ENCODE peak calls at places on chromosomes 11 and 22, in eight cellular contexts. A is lung; N is iris pigment epithelial cell; Y is H54; Z is astrocyte of the cerebellum; X is activated T-helper 1 cell treated with anti-CD3 and anti-CD28 coated beads, Interleukin-12 subunit alpha, Interleukin-12 subunit beta, Interleukin-2, Interleukin-4 antibody, amounts not matched to agents 30 ng/mL and 10 ng/mL and 1 ng/mL, durations not matched to agents 14 hours and 24 hours and 36 hours; H is anterior cingulate cortex; R is EH. E is an unnamed sample.

GRCh38 chr11:102240502-102240901 is 76.8 kb upstream of the BIRC3 start:
- DNase-seq in N (peak), R (peak), X (no peak), A (no peak), Z (peak), Y (no peak), H (no peak), E (no peak)

GRCh38 chr22:45842141-45842831 is 134.7 kb downstream of the WNT7B start:
- DNase-seq in R (peak), Y (no peak), A (no peak), N (peak), X (no peak), H (no peak), Z (peak), E (no peak)

GRCh38 chr11:90912631-90913030 is 689.8 kb upstream of the CHORDC1 start:
- DNase-seq in Z (no peak), Y (no peak), A (no peak), H (no peak), X (no peak), N (no peak), R (no peak), E (no peak)

GRCh38 chr11:114236829-114237228 is 59.4 kb upstream of the NNMT start:
- DNase-seq in A (no peak), X (no peak), N (peak), R (no peak), H (no peak), Z (no peak), Y (no peak), E (no peak)

GRCh38 chr11:3823303-3823702 is 14.9 kb downstream of the PGAP2 start:
- DNase-seq in N (peak), A (no peak), Z (peak), R (peak), H (no peak), Y (peak), X (no peak), E (no peak)

GRCh38 chr11:61683961-61684869 is 4.0 kb downstream of the DAGLA start:
- DNase-seq in R (no peak), Y (no peak), A (no peak), H (no peak), X (peak), N (peak), Z (peak), E (no peak)

GRCh38 chr11:18280438-18281046 is 14.5 kb downstream of the SAA1 start:
- DNase-seq in X (no peak), R (no peak), H (no peak), Z (no peak), A (no peak), N (no peak), Y (no peak), E (no peak)

GRCh38 chr11:57761301-57762234 is at the start of gene CTNND1:
- DNase-seq in X (no peak), A (peak), N (peak), Y (peak), H (peak), R (peak), Z (peak), E (peak)

GRCh38 chr22:47249370-47249928 is 487.0 kb downstream of the TBC1D22A start:
- DNase-seq in Y (no peak), R (no peak), X (no peak), Z (no peak), N (no peak), H (no peak), A (no peak), E (no peak)

GRCh38 chr11:131980878-131981668 is 610.7 kb downstream of the NTM start:
- DNase-seq in X (no peak), Y (no peak), Z (no peak), A (no peak), N (peak), R (peak), H (peak), E (no peak)

GRCh38 chr11:23997356-23997755 is 499.5 kb upstream of the LUZP2 start:
- DNase-seq in N (no peak), R (no peak), Y (no peak), X (no peak), A (no peak), Z (no peak), H (no peak), E (no peak)

GRCh38 chr11:83813296-83813695 is 527.1 kb upstream of the CCDC90B start:
- DNase-seq in X (no peak), R (no peak), N (no peak), H (no peak), A (no peak), Z (no peak), Y (no peak), E (no peak)

GRCh38 chr11:36452987-36453386 is 57.1 kb downstream of the TRAF6 start:
- DNase-seq in N (no peak), Z (no peak), A (no peak), H (no peak), R (peak), Y (no peak), X (no peak), E (no peak)

GRCh38 chr22:17501679-17502285 is 61.5 kb upstream of the SLC25A18 start:
- DNase-seq in Z (peak), N (peak), Y (peak), X (peak), A (no peak), R (peak), H (no peak), E (no peak)

GRCh38 chr11:1389932-1390587 is at the start of gene BRSK2:
- DNase-seq in Z (no peak), A (no peak), R (no peak), N (no peak), X (no peak), H (no peak), Y (no peak), E (no peak)

GRCh38 chr22:44050766-44051747 is 27.0 kb downstream of the PARVB start:
- DNase-seq in Z (no peak), N (no peak), X (no peak), R (no peak), A (no peak), Y (no peak), H (no peak), E (no peak)

GRCh38 chr11:128939591-128939990 is 3.1 kb downstream of the TP53AIP1 start:
- DNase-seq in X (no peak), Y (no peak), N (no peak), H (no peak), Z (no peak), A (no peak), R (no peak), E (no peak)

GRCh38 chr11:90241414-90241813 is 18.6 kb upstream of the CHORDC1 start:
- DNase-seq in A (no peak), Y (no peak), X (no peak), H (no peak), Z (no peak), N (no peak), R (no peak), E (no peak)

GRCh38 chr22:37211075-37211852 is 1.0 kb downstream of the SSTR3 start:
- DNase-seq in N (no peak), X (no peak), H (peak), Z (no peak), R (no peak), A (no peak), Y (no peak), E (peak)

GRCh38 chr11:100855466-100856067 is 168.5 kb downstream of the ARHGAP42 start:
- DNase-seq in N (peak), Z (peak), H (no peak), X (no peak), Y (no peak), A (no peak), R (peak), E (no peak)

GRCh38 chr11:71425851-71426250 is 22.3 kb downstream of the DHCR7 start:
- DNase-seq in N (peak), X (no peak), Z (no peak), R (no peak), H (no peak), Y (no peak), A (no peak), E (no peak)

GRCh38 chr11:114307524-114308203 is 11.5 kb downstream of the NNMT start:
- DNase-seq in R (peak), Y (no peak), H (no peak), N (peak), Z (peak), X (no peak), A (peak), E (peak)

GRCh38 chr11:76682681-76683080 is 12.1 kb upstream of the LRRC32 start:
- DNase-seq in Y (no peak), A (no peak), R (no peak), N (no peak), X (no peak), H (no peak), Z (no peak), E (no peak)

GRCh38 chr22:20967697-20968201 is 694 bp downstream of the AIFM3 start:
- DNase-seq in N (no peak), R (no peak), A (no peak), H (no peak), X (no peak), Y (no peak), Z (no peak), E (no peak)

GRCh38 chr22:20438066-20438677 is 547 bp upstream of the SCARF2 start:
- DNase-seq in A (no peak), Y (no peak), N (peak), X (no peak), H (no peak), Z (peak), R (peak), E (peak)

GRCh38 chr11:117980280-117980679 is 5.9 kb upstream of the IL10RA start:
- DNase-seq in Y (no peak), Z (no peak), X (no peak), R (no peak), A (no peak), N (no peak), H (no peak), E (no peak)

GRCh38 chr22:41229730-41230398 is 10.9 kb downstream of the CHADL start:
- DNase-seq in Y (no peak), X (no peak), N (no peak), H (no peak), A (no peak), Z (no peak), R (no peak), E (no peak)

GRCh38 chr11:33724644-33725035 is 11.6 kb downstream of the CD59 start:
- DNase-seq in X (no peak), Y (no peak), A (no peak), R (no peak), Z (no peak), H (peak), N (peak), E (peak)

GRCh38 chr11:19800162-19800561 is 87.5 kb downstream of the NAV2 start:
- DNase-seq in A (no peak), H (no peak), Z (no peak), Y (no peak), X (no peak), R (peak), N (peak), E (no peak)

GRCh38 chr11:31817054-31817620 is 6.0 kb upstream of the PAX6 start:
- DNase-seq in R (no peak), H (no peak), Y (no peak), Z (no peak), X (no peak), A (no peak), N (no peak), E (peak)

GRCh38 chr11:27058456-27058855 is 17.8 kb downstream of the BBOX1 start:
- DNase-seq in R (peak), Z (no peak), N (no peak), H (no peak), A (no peak), Y (no peak), X (no peak), E (no peak)

GRCh38 chr11:83008581-83008923 is 63.1 kb downstream of the RAB30 start:
- DNase-seq in Y (peak), N (peak), X (no peak), Z (no peak), H (no peak), R (peak), A (no peak), E (no peak)

GRCh38 chr22:38167988-38168407 is 13.6 kb downstream of the PLA2G6 start:
- DNase-seq in N (no peak), Y (no peak), Z (no peak), A (no peak), R (no peak), H (peak), X (no peak), E (peak)

E was measured in sigmoid colon.